ENCODE peak calls at places on chromosomes 12 and 14, in five cellular contexts. H is astrocyte of the spinal cord, M is mammary epithelial cell, Q is AG04449, C is WTC11. L is an unnamed sample.
A peak's percentile ranks its signal among the peaks of the same experiment; 100 is the strongest.

GRCh38 chr14:104091061-104091926 is 5.8 kb downstream of the ASPG start:
- DNase-seq in Q (no peak), M (no peak), C (peak; percentile 16), H (no peak), L (no peak)

GRCh38 chr12:80861636-80862378 is 75.9 kb downstream of the LIN7A start:
- DNase-seq in H (peak; percentile 35), C (no peak), Q (no peak), M (no peak), L (no peak)

GRCh38 chr14:48747683-48748082 is 838.5 kb downstream of the RPS29 start:
- DNase-seq in Q (no peak), C (no peak), H (no peak), M (no peak), L (no peak)

GRCh38 chr12:101793401-101793800 is 37.4 kb downstream of the GNPTAB start:
- DNase-seq in Q (peak; percentile 34), C (no peak), H (peak; percentile 58), M (peak; percentile 53), L (no peak)

GRCh38 chr14:99534863-99535262 is 53.7 kb downstream of the CCNK start:
- DNase-seq in M (no peak), Q (no peak), C (no peak), H (peak; percentile 76), L (no peak)

GRCh38 chr14:95472819-95473251 is 43.6 kb downstream of the SYNE3 start:
- DNase-seq in Q (no peak), H (no peak), C (no peak), M (no peak), L (no peak)

GRCh38 chr14:92688434-92689375 is 59.7 kb downstream of the LGMN start:
- DNase-seq in H (no peak), C (no peak), Q (no peak), M (no peak), L (no peak)

GRCh38 chr14:28576523-28576922 is 190.1 kb upstream of the FOXG1 start:
- DNase-seq in H (no peak), Q (no peak), M (no peak), C (no peak), L (no peak)

GRCh38 chr14:90426663-90427062 is 29.8 kb downstream of the CALM1 start:
- DNase-seq in Q (no peak), H (peak; percentile 10), M (no peak), C (no peak), L (no peak)

GRCh38 chr12:54431911-54432814 is 13.1 kb upstream of the ITGA5 start:
- DNase-seq in H (peak; percentile 69), M (peak; percentile 99), Q (no peak), C (peak; percentile 60), L (peak; percentile 72)

GRCh38 chr12:21439347-21439746 is 1.9 kb downstream of the PYROXD1 start:
- DNase-seq in C (no peak), Q (no peak), H (no peak), M (no peak), L (no peak)

GRCh38 chr14:64801046-64801445 is 78.7 kb downstream of the SPTB start:
- DNase-seq in M (no peak), C (no peak), H (no peak), Q (no peak), L (no peak)

GRCh38 chr12:129772463-129773169 is 131.2 kb downstream of the TMEM132D start:
- DNase-seq in H (peak; percentile 71), C (no peak), Q (no peak), M (no peak), L (no peak)

GRCh38 chr12:75738486-75738885 is 227.1 kb upstream of the KRR1 start:
- DNase-seq in H (no peak), Q (no peak), C (no peak), M (no peak), L (no peak)

GRCh38 chr12:1796515-1797010 is 23.8 kb upstream of the LRTM2 start:
- DNase-seq in Q (no peak), H (no peak), C (no peak), M (no peak), L (no peak)

GRCh38 chr12:128557231-128557630 is 266.5 kb downstream of the SLC15A4 start:
- DNase-seq in Q (no peak), H (no peak), M (no peak), C (no peak), L (no peak)

GRCh38 chr12:3164454-3165310 is 87.5 kb downstream of the TSPAN9 start:
- DNase-seq in M (no peak), C (no peak), Q (no peak), H (no peak), L (no peak)

GRCh38 chr12:69649529-69649928 is 38.8 kb upstream of the LRRC10 start:
- DNase-seq in M (no peak), H (no peak), Q (no peak), C (no peak), L (no peak)

GRCh38 chr14:102462391-102462790 is 47.2 kb downstream of the ANKRD9 start:
- DNase-seq in H (no peak), C (no peak), Q (no peak), M (no peak), L (no peak)

GRCh38 chr12:14884458-14884878 is 1.2 kb downstream of the MGP start:
- DNase-seq in H (peak; percentile 87), M (peak; percentile 82), C (no peak), Q (peak; percentile 26), L (no peak)

GRCh38 chr12:66365718-66366485 is 63.6 kb downstream of the HELB start:
- DNase-seq in C (no peak), Q (no peak), M (no peak), H (no peak), L (no peak)

GRCh38 chr12:57766464-57767311 is at the start of gene CYP27B1:
- DNase-seq in M (peak; percentile 57), Q (no peak), H (no peak), C (peak; percentile 61), L (peak; percentile 23)
- TF ChIP-seq CTCF in M (no peak), Q (no peak), H (no peak), C (no peak), L (no peak)

GRCh38 chr12:127500513-127500912 is 766.5 kb upstream of the TMEM132C start:
- DNase-seq in Q (no peak), H (no peak), C (no peak), M (no peak), L (no peak)

GRCh38 chr12:127494961-127495915 is 771.7 kb upstream of the TMEM132C start:
- DNase-seq in C (no peak), H (no peak), Q (no peak), M (no peak), L (no peak)

GRCh38 chr12:127501916-127502315 is 765.1 kb upstream of the TMEM132C start:
- DNase-seq in C (no peak), M (no peak), Q (no peak), H (no peak), L (no peak)

DNA sequence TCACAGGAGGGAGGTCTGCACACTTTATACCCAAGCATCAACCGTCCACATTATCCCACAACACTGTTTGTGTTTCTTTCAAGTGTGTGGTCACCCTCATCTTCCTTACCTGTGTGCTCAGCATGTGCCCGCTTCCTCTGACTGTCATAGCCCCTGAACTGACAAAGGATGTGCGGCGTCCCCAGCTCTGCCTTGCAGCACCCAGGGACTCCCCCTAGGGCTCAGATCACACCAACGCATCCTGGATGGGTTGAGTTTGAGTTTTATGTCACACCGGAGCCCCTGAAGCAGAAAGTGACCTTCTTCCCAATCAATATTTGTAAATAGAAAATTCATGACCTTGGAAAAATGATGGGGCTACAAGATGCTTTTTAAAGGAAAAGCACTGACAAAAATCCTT is 770.7 kb upstream of the TMEM132C start:
- DNase-seq in H (no peak), C (peak; percentile 13), M (no peak), Q (no peak), L (peak; percentile 8)
- TF ChIP-seq CTCF in H (peak; percentile 20), C (no peak), M (no peak), Q (no peak), L (peak; percentile 33)

DNA sequence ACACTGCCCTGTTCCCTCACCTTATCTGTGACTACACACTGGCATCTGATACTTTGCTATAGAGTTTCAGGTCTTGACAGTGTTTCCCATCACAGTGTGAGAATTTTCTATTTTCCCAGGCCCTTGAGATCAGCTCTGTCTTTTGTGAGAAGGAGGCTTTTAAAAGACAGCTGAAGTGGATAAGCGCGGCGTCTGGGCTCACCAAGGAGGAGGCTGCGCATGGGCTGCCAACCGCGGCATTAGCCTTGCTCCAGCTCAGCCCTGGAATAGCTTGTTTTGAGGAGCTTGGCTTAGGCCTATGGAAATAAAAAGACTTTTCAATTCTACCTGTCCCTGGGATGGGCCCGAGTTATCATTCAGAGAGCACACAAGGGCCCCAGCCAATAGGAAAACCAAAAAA is 181.4 kb downstream of the RMST start:
- DNase-seq in M (no peak), Q (no peak), H (no peak), C (no peak), L (peak; percentile 53)
- TF ChIP-seq CTCF in M (no peak), Q (no peak), H (no peak), C (no peak), L (no peak)

GRCh38 chr12:12367096-12367998 is 10.5 kb downstream of the BORCS5 start:
- DNase-seq in C (no peak), M (no peak), Q (no peak), H (no peak), L (no peak)
- TF ChIP-seq CTCF in C (no peak), M (no peak), Q (no peak), H (no peak), L (no peak)

DNA sequence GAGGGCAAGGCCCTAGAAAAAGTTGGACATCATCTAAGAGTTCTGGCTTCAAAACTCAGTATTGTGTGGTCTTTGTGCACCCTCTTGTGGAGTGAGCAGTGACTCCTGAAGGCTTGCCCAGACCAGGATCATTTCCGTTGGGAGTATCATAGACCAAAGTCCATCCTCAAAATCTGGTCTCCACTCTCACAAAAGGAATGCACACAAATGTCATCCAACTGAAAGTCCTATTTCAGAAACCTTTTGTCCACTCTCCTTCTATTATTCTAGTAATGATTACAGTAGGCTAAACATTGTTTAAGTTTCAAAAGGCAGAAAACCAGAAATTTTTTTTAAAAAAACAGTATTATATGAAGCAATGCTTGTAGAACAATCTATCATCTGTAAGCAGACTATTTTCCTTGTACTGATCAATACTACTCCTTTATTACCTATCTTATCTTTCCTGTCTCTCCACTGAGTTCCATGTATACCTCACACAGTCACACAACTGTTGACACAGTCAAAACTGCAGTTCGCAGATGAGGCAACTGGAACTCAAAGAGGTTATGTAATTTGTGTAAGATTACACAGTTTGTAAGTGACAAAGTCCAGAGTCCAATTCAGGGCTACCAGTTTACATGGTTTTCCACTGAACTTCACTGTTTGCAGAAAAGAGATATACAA is 41.4 kb downstream of the COX16 start:
- DNase-seq in Q (peak; percentile 17), C (peak; percentile 49), M (peak; percentile 48), H (peak; percentile 54), L (peak; percentile 45)
- TF ChIP-seq CTCF in Q (peak; percentile 44), C (peak; percentile 49), M (peak; percentile 42), H (peak; percentile 59), L (peak; percentile 67)

DNA sequence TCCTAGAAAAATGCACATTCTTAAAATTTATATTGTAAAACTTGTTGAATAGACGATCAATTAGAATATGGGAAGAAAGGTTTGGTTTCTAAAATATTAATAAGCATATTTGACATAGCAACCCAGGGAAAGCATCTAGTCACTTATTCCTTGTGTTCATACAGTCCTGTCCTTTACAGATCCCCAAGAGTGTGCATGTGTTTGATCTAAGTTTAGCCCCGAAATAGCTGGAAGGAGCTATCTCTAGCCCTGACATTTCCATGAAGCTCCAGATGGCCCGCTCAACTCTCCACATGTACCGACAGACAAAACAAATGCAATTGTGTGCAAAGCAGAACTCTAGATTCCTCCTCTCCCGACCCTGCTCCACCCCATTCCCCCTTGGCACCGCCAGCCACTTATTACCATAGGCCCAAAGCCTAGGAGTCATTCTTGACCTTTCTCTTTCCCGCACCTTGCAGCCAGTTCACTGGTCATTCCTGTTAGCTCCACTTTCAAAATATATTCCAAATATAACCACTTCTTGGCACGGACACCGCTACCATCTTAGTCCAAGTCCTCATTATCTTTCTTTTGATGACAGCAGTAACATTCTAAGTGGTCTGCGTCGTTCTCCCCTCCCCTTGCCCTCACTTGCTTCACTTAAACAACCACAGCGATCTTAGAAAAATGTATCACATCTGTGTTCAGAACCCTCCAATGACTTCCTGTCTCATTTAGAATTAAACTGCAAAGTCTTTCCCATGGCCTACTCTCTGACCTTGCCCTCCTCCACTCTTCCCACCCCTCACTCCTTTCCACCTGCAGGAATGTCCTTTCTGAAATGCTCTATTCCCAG is 45.5 kb upstream of the GZMB start:
- DNase-seq in M (no peak), H (no peak), C (no peak), Q (no peak), L (no peak)
- TF ChIP-seq CTCF in M (no peak), H (no peak), C (peak; percentile 43), Q (no peak), L (peak; percentile 6)